ENCODE peak calls at places on chromosomes 12 and 14, in seven cellular contexts. D, N, J, C, R, Q and H are unnamed samples.

GRCh38 chr14:102544745-102545460 is 35.3 kb upstream of the ANKRD9 start:
- DNase-seq in D (no peak), N (peak), J (no peak), C (no peak), R (no peak), Q (peak), H (no peak)

GRCh38 chr12:24960222-24960855 is 11.4 kb upstream of the BCAT1 start:
- DNase-seq in D (no peak), N (peak), J (peak), C (peak), R (peak), Q (no peak), H (peak)

GRCh38 chr12:2402180-2402579 is 349.4 kb downstream of the CACNA1C start:
- DNase-seq in D (no peak), N (no peak), J (no peak), C (no peak), R (no peak), Q (no peak), H (no peak)

GRCh38 chr12:50326636-50327284 is 43.4 kb upstream of the LIMA1 start:
- DNase-seq in D (no peak), N (peak), J (peak), C (peak), R (peak), Q (peak), H (no peak)

GRCh38 chr14:58752782-58753181 is 115.0 kb downstream of the DACT1 start:
- DNase-seq in D (peak), N (peak), J (no peak), C (peak), R (peak), Q (peak), H (peak)

GRCh38 chr14:86124328-86124727 is 594.4 kb downstream of the FLRT2 start:
- DNase-seq in D (no peak), N (no peak), J (no peak), C (no peak), R (no peak), Q (no peak), H (no peak)

GRCh38 chr14:96098309-96098998 is 59.3 kb downstream of the C14orf132 start:
- DNase-seq in D (peak), N (no peak), J (peak), C (peak), R (peak), Q (peak), H (peak)

GRCh38 chr12:6116481-6117021 is 7.9 kb downstream of the VWF start:
- DNase-seq in D (peak), N (no peak), J (peak), C (no peak), R (peak), Q (no peak), H (no peak)

GRCh38 chr12:644818-645552 is 18.3 kb downstream of the NINJ2 start:
- DNase-seq in D (no peak), N (no peak), J (peak), C (no peak), R (peak), Q (no peak), H (no peak)

GRCh38 chr12:11812558-11813421 is 163.3 kb downstream of the ETV6 start:
- DNase-seq in D (no peak), N (peak), J (peak), C (peak), R (peak), Q (no peak), H (no peak)

GRCh38 chr14:77037338-77037782 is 8.9 kb upstream of the IRF2BPL start:
- DNase-seq in D (no peak), N (no peak), J (no peak), C (no peak), R (no peak), Q (no peak), H (no peak)
- H3K27ac ChIP-seq in D (peak), N (peak), J (peak), C (no peak), R (peak), Q (peak), H (peak)

GRCh38 chr12:88633312-88633711 is 53.0 kb upstream of the KITLG start:
- DNase-seq in D (no peak), N (no peak), J (no peak), C (no peak), R (no peak), Q (no peak), H (peak)
- TF ChIP-seq CTCF in D (no peak), N (peak), J (no peak), C (peak), R (peak), Q (no peak), H (peak)

GRCh38 chr14:73884438-73885190 is 2.0 kb upstream of the ZNF410 start:
- DNase-seq in D (no peak), N (no peak), J (no peak), C (no peak), R (no peak), Q (no peak), H (no peak)
- H3K27ac ChIP-seq in D (no peak), N (no peak), J (no peak), C (no peak), R (peak), Q (no peak), H (peak)

DNA sequence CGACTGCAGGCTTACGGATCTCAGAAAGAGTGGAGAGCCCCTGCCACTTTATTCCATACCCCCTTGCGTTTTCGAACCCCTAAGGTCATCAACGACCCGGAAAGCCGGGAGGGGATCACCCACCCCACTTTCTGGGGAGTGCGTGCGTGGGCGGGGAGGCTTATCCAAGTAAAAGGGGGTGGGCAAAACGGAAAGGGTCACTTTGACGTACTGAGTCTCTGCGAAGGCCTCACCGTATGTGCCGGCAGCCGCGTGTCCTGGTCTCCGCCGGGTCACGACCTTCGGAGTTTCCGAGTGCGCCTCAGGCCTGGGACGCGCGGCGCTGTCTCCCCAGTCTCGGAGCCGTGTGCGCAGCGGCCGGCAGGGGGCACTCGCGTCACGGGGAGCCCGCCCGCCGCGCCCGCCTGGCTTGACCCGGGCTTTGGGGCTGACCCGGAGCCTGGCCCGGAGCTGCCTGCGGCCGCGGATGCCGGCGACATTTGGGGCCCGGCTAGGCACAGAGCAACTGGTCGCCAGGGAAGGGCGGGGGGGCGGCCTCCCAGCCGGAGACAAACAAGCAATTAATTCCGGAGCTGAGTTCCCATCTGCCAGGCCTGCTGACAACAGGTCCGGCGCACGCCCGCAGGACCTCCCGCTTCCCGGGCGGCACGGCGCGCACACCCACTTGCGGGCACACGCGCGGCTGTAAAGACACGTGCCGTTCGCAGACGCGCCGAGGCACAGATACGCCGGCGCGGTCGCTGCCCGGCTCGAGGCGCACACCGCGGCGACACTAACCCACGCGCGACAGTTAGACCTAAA is 890 bp upstream of the KIF26A start:
- DNase-seq in D (peak), N (peak), J (peak), C (no peak), R (peak), Q (peak), H (peak)
- TF ChIP-seq CTCF in D (peak), N (peak), J (peak), C (peak), R (peak), Q (no peak), H (peak)

GRCh38 chr14:55249423-55249822 is 21.8 kb upstream of the FBXO34 start:
- DNase-seq in D (no peak), N (no peak), J (peak), C (no peak), R (peak), Q (no peak), H (no peak)

GRCh38 chr14:55243813-55244212 is 27.4 kb upstream of the FBXO34 start:
- DNase-seq in D (no peak), N (peak), J (no peak), C (no peak), R (no peak), Q (no peak), H (no peak)

GRCh38 chr14:55241673-55242072 is 29.5 kb upstream of the FBXO34 start:
- DNase-seq in D (no peak), N (no peak), J (no peak), C (no peak), R (no peak), Q (no peak), H (no peak)

GRCh38 chr14:55240526-55241178 is 30.6 kb upstream of the FBXO34 start:
- DNase-seq in D (no peak), N (no peak), J (peak), C (no peak), R (peak), Q (no peak), H (no peak)

GRCh38 chr14:55245657-55246268 is 25.5 kb upstream of the FBXO34 start:
- DNase-seq in D (no peak), N (peak), J (peak), C (peak), R (peak), Q (no peak), H (no peak)
- H3K27ac ChIP-seq in D (no peak), N (no peak), J (no peak), C (no peak), R (no peak), Q (no peak), H (no peak)